ENCODE peak calls at places on chromosomes 13 and 19, in seven cellular contexts. T is HFFc6; G is progenitor cell of endocrine pancreas; A is stimulated activated naive CD4-positive, alpha-beta T cell; D is neural progenitor cell; B is GM23248; P is AG08396. W is an unnamed sample.

GRCh38 chr13:110376120-110376519 is 69.0 kb downstream of the COL4A2 start:
- DNase-seq in T (no peak), G (no peak), A (no peak), D (no peak), B (no peak), P (no peak), W (no peak)

GRCh38 chr13:110070511-110071120 is 236.3 kb downstream of the COL4A1 start:
- DNase-seq in T (peak), G (no peak), A (no peak), D (no peak), B (peak), P (peak), W (no peak)

GRCh38 chr19:51689751-51690358 is 3.3 kb upstream of the SPACA6 start:
- DNase-seq in T (no peak), G (peak), A (no peak), D (peak), B (peak), P (no peak), W (no peak)

GRCh38 chr19:55454787-55455243 is 6.6 kb downstream of the ISOC2 start:
- DNase-seq in T (peak), G (no peak), A (peak), D (peak), B (peak), P (peak), W (no peak)

GRCh38 chr19:20154636-20155035 is 12.4 kb upstream of the ZNF486 start:
- DNase-seq in T (no peak), G (no peak), A (no peak), D (no peak), B (no peak), P (no peak), W (no peak)

GRCh38 chr19:2254052-2254872 is 2.0 kb downstream of the JSRP1 start:
- DNase-seq in T (no peak), G (peak), A (no peak), D (peak), B (peak), P (no peak), W (no peak)

GRCh38 chr19:30799854-30800755 is 427.9 kb downstream of the ZNF536 start:
- DNase-seq in T (no peak), G (peak), A (no peak), D (peak), B (peak), P (peak), W (no peak)

GRCh38 chr13:57632276-57633140 is 964 bp downstream of the PCDH17 start:
- DNase-seq in T (no peak), G (peak), A (no peak), D (peak), B (no peak), P (peak), W (no peak)

GRCh38 chr19:15331419-15332310 is 674 bp downstream of the BRD4 start:
- DNase-seq in T (no peak), G (peak), A (peak), D (peak), B (peak), P (peak), W (no peak)

GRCh38 chr13:60655268-60655667 is 258.2 kb downstream of the TDRD3 start:
- DNase-seq in T (peak), G (no peak), A (no peak), D (no peak), B (no peak), P (no peak), W (no peak)

GRCh38 chr19:14081797-14082674 is 3.5 kb downstream of the C19orf67 start:
- DNase-seq in T (no peak), G (no peak), A (peak), D (peak), B (peak), P (peak), W (no peak)

GRCh38 chr19:6572217-6572616 is 18.7 kb downstream of the CD70 start:
- DNase-seq in T (no peak), G (no peak), A (no peak), D (no peak), B (no peak), P (no peak), W (no peak)

GRCh38 chr13:101522607-101523006 is 70.1 kb downstream of the ITGBL1 start:
- DNase-seq in T (no peak), G (no peak), A (no peak), D (no peak), B (no peak), P (no peak), W (no peak)

GRCh38 chr19:5369304-5369703 is 28.7 kb upstream of the PTPRS start:
- DNase-seq in T (no peak), G (no peak), A (no peak), D (no peak), B (no peak), P (no peak), W (no peak)

GRCh38 chr19:45508931-45509691 is 1.8 kb downstream of the VASP start:
- DNase-seq in T (peak), G (no peak), A (no peak), D (peak), B (peak), P (peak), W (no peak)

GRCh38 chr13:37148501-37148900 is 43.0 kb upstream of the CSNK1A1L start:
- DNase-seq in T (no peak), G (no peak), A (no peak), D (no peak), B (no peak), P (no peak), W (no peak)

GRCh38 chr13:38819053-38819452 is 132.2 kb downstream of the FREM2 start:
- DNase-seq in T (no peak), G (no peak), A (no peak), D (peak), B (no peak), P (no peak), W (no peak)

GRCh38 chr19:4380254-4380727 is 20.1 kb downstream of the SH3GL1 start:
- DNase-seq in T (no peak), G (no peak), A (peak), D (no peak), B (peak), P (no peak), W (no peak)

GRCh38 chr13:86445584-86446140 is 646.4 kb upstream of the SLITRK6 start:
- DNase-seq in T (no peak), G (no peak), A (no peak), D (no peak), B (peak), P (no peak), W (no peak)

GRCh38 chr13:110565296-110565695 is 3.8 kb upstream of the RAB20 start:
- DNase-seq in T (no peak), G (no peak), A (no peak), D (no peak), B (no peak), P (no peak), W (no peak)

GRCh38 chr13:73411067-73411809 is 352.4 kb downstream of the KLF5 start:
- DNase-seq in T (peak), G (no peak), A (no peak), D (no peak), B (no peak), P (no peak), W (no peak)

GRCh38 chr19:7292950-7293794 is 1.0 kb downstream of the INSR start:
- DNase-seq in T (no peak), G (no peak), A (no peak), D (peak), B (peak), P (peak), W (no peak)

GRCh38 chr19:35031072-35031881 is 1.0 kb downstream of the SCN1B start:
- DNase-seq in T (no peak), G (no peak), A (no peak), D (peak), B (peak), P (peak), W (no peak)

GRCh38 chr13:36420437-36420891 is 11.8 kb upstream of the CCNA1 start:
- DNase-seq in T (peak), G (peak), A (peak), D (peak), B (peak), P (peak), W (peak)

GRCh38 chr13:41942462-41943094 is 18.3 kb downstream of the VWA8 start:
- DNase-seq in T (peak), G (no peak), A (no peak), D (peak), B (peak), P (peak), W (no peak)

GRCh38 chr19:18501832-18502231 is 20.0 kb downstream of the ELL start:
- DNase-seq in T (no peak), G (no peak), A (no peak), D (no peak), B (no peak), P (no peak), W (no peak)

GRCh38 chr19:10708261-10708660 is 7.0 kb downstream of the QTRT1 start:
- DNase-seq in T (no peak), G (no peak), A (no peak), D (no peak), B (no peak), P (no peak), W (no peak)

GRCh38 chr19:13938361-13939027 is at the start of gene PODNL1:
- DNase-seq in T (peak), G (no peak), A (no peak), D (peak), B (peak), P (peak), W (peak)

GRCh38 chr13:73000027-73000674 is 58.7 kb upstream of the KLF5 start:
- DNase-seq in T (peak), G (no peak), A (no peak), D (no peak), B (peak), P (no peak), W (no peak)

W was measured in GM04503.